ENCODE peak calls at places on chromosomes 4 and X, in eight cellular contexts. L is neural crest cell, H is upper lobe of left lung, K is esophagus squamous epithelium, Z is dorsolateral prefrontal cortex, P is fibroblast of pulmonary artery, V is transverse colon, R is upper lobe of right lung. Y is an unnamed sample.

GRCh38 chr4:108696160-108696559 is 45.8 kb downstream of the OSTC start:
- DNase-seq in L (no peak), H (no peak), K (no peak), Z (no peak), P (no peak), V (no peak), R (no peak), Y (no peak)

GRCh38 chr4:62399242-62399641 is 1199.1 kb downstream of the ADGRL3 start:
- DNase-seq in L (no peak), H (no peak), K (no peak), Z (no peak), P (peak; percentile 32), V (no peak), R (no peak), Y (no peak)

GRCh38 chr4:152146244-152146643 is 385.4 kb upstream of the GATB start:
- DNase-seq in L (no peak), H (no peak), K (no peak), Z (no peak), P (no peak), V (no peak), R (no peak), Y (no peak)

GRCh38 chr4:96162631-96163030 is 322.7 kb downstream of the PDHA2 start:
- DNase-seq in L (no peak), H (no peak), K (no peak), Z (no peak), P (peak; percentile 32), V (no peak), R (no peak), Y (no peak)

GRCh38 chrX:108316456-108316855 is 121.8 kb downstream of the COL4A6 start:
- DNase-seq in L (no peak), H (no peak), K (no peak), Z (no peak), P (no peak), V (no peak), R (no peak), Y (no peak)

GRCh38 chr4:123701046-123701445 is 304.5 kb downstream of the SPRY1 start:
- DNase-seq in L (no peak), H (no peak), K (no peak), Z (no peak), P (peak; percentile 68), V (no peak), R (no peak), Y (no peak)

GRCh38 chr4:76856183-76856969 is 41.6 kb downstream of the SOWAHB start:
- DNase-seq in L (peak; percentile 29), H (no peak), K (no peak), Z (no peak), P (peak; percentile 53), V (peak; percentile 49), R (no peak), Y (no peak)

GRCh38 chr4:187569871-187570270 is 425.7 kb upstream of the ZFP42 start:
- DNase-seq in L (no peak), H (no peak), K (no peak), Z (no peak), P (no peak), V (no peak), R (no peak), Y (no peak)

GRCh38 chrX:93649381-93649780 is 24.0 kb downstream of the NAP1L3 start:
- DNase-seq in L (no peak), H (no peak), K (no peak), Z (no peak), P (no peak), V (no peak), R (no peak), Y (no peak)

GRCh38 chr4:48694824-48695223 is 85.3 kb downstream of the FRYL start:
- DNase-seq in L (no peak), H (no peak), K (no peak), Z (no peak), P (no peak), V (no peak), R (no peak), Y (no peak)

GRCh38 chr4:94412019-94413017 is 39.4 kb upstream of the PDLIM5 start:
- DNase-seq in L (no peak), H (no peak), K (no peak), Z (no peak), P (peak; percentile 94), V (no peak), R (no peak), Y (no peak)

GRCh38 chr4:169256101-169256612 is 14.6 kb downstream of the SH3RF1 start:
- DNase-seq in L (no peak), H (no peak), K (no peak), Z (no peak), P (no peak), V (no peak), R (no peak), Y (no peak)

GRCh38 chrX:48102874-48103374 is 27.5 kb upstream of the SPACA5B start:
- DNase-seq in L (no peak), H (no peak), K (no peak), Z (no peak), P (no peak), V (no peak), R (no peak), Y (no peak)

GRCh38 chr4:52051615-52052474 is 741 bp downstream of the SPATA18 start:
- DNase-seq in L (peak; percentile 60), H (peak; percentile 91), K (no peak), Z (peak; percentile 53), P (peak; percentile 91), V (peak; percentile 82), R (peak; percentile 89), Y (no peak)

GRCh38 chr4:177726111-177726510 is 283.9 kb upstream of the AGA start:
- DNase-seq in L (no peak), H (no peak), K (no peak), Z (no peak), P (peak; percentile 1), V (no peak), R (no peak), Y (no peak)

GRCh38 chr4:16270654-16271328 is 44.5 kb upstream of the TAPT1 start:
- DNase-seq in L (no peak), H (no peak), K (no peak), Z (no peak), P (no peak), V (no peak), R (no peak), Y (no peak)
- TF ChIP-seq CTCF in L (peak; percentile 33), H (no peak), K (no peak), Z (peak; percentile 40), P (peak; percentile 21), V (no peak), R (no peak), Y (peak; percentile 20)

DNA sequence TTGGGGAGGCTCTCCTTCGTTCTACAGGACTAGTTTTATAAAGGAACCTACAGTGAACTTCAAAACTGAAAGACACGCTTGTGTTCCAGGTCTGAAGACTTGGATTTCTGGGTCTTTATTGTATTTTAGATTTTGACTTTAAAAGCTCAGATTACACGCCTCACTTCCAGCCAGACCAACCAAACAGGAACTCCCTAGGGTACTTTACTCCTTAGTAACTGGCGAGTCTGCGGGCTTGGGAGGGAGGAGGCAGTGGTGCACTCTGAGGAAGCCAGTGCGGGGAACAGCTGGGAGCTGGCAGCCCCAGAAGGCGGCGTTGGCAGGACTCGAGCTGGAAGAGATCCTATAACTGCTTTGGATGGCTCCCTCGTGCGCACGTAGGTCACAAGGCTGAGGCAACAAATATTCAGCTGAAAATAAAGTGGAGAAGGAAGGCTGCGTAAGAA is 388 bp upstream of the PHKA1 start:
- DNase-seq in L (peak; percentile 17), H (peak; percentile 61), K (no peak), Z (peak; percentile 46), P (peak; percentile 80), V (peak; percentile 54), R (peak; percentile 73), Y (no peak)
- TF ChIP-seq CTCF in L (no peak), H (no peak), K (no peak), Z (no peak), P (no peak), V (no peak), R (no peak), Y (no peak)

DNA sequence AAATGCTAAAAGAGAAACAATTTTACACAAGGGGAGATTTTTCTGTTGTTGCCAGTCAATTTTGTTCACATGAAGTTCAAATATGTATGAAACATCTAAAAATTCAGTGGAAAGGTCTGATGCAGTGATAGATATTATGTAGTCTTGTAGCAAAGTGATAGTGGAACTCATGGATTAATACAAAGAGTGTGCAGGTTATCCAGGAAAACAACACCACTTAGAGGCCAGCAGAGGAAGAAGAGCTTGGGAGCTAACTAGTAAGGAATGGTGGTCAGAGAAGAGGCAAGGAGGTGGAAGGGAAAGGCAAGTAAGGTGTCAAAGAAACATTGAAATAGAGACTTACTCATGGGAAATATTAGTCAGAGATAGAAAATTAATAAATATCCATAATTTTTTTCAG is 395.6 kb downstream of the MAPK10 start:
- DNase-seq in L (no peak), H (no peak), K (no peak), Z (no peak), P (peak; percentile 25), V (no peak), R (no peak), Y (no peak)
- TF ChIP-seq CTCF in L (no peak), H (no peak), K (no peak), Z (no peak), P (peak; percentile 20), V (no peak), R (no peak), Y (no peak)

DNA sequence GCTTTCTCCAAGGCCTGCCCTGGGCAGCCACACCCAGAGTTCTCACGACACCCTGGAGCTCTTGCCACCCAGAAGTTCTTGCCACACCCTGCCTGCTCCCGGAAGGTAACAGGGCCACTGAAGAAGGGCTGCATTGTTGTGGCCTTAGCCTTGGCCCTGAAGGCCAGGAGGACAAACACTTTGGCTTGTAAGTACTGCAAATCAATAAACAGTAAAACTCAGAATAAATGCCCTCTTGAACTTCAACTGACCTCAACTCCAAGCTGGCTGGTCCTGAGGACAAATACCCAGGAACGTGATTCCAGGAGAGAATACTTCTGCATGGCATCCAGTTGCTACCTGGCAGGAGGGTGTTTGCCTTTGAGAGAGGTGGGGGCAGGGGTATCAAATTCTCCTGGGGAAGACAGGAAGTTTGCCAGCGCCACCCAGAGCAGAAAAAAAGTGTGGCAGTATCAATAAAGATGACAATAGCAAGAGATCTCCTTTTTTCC is 54.1 kb downstream of the TLR10 start:
- DNase-seq in L (no peak), H (no peak), K (no peak), Z (no peak), P (no peak), V (peak; percentile 85), R (peak; percentile 75), Y (no peak)
- TF ChIP-seq CTCF in L (no peak), H (peak; percentile 13), K (peak; percentile 7), Z (no peak), P (no peak), V (peak; percentile 19), R (no peak), Y (no peak)

Y was measured in CD14-positive monocyte.